ENCODE peak calls at places on chromosomes 13 and 19, in six cellular contexts. L is NB4, E is astrocyte of the spinal cord, R is left ventricle myocardium inferior, C is upper lobe of left lung, F is pancreas. H is an unnamed sample.

GRCh38 chr13:47747901-47748300 is 253.2 kb downstream of the SUCLA2 start:
- DNase-seq in L (no peak), E (no peak), R (no peak), C (no peak), F (no peak), H (no peak)

GRCh38 chr19:50759886-50760285 is 10.4 kb upstream of the GPR32 start:
- DNase-seq in L (peak; percentile 64), E (no peak), R (no peak), C (no peak), F (no peak), H (no peak)

GRCh38 chr19:14113762-14114414 is 3.7 kb downstream of the PRKACA start:
- DNase-seq in L (peak; percentile 49), E (no peak), R (peak; percentile 42), C (no peak), F (peak; percentile 74), H (no peak)

GRCh38 chr13:61414686-61415664 is 674 bp downstream of the PCDH20 start:
- DNase-seq in L (no peak), E (peak; percentile 43), R (peak; percentile 28), C (peak; percentile 88), F (peak; percentile 25), H (no peak)

GRCh38 chr19:40265055-40265762 is 19.9 kb downstream of the AKT2 start:
- DNase-seq in L (no peak), E (no peak), R (peak; percentile 12), C (no peak), F (no peak), H (no peak)

GRCh38 chr19:11142528-11143171 is 12.9 kb downstream of the SPC24 start:
- DNase-seq in L (no peak), E (peak; percentile 96), R (peak; percentile 92), C (peak; percentile 94), F (peak; percentile 88), H (peak; percentile 59)

GRCh38 chr13:28503182-28503980 is 8.5 kb upstream of the FLT1 start:
- DNase-seq in L (no peak), E (no peak), R (no peak), C (no peak), F (no peak), H (no peak)

GRCh38 chr13:20128459-20128927 is 32.4 kb downstream of the GJA3 start:
- DNase-seq in L (peak; percentile 29), E (no peak), R (no peak), C (peak; percentile 81), F (peak; percentile 62), H (no peak)

GRCh38 chr13:98450495-98451167 is 126.3 kb downstream of the STK24 start:
- DNase-seq in L (peak; percentile 24), E (peak; percentile 29), R (peak; percentile 68), C (no peak), F (no peak), H (no peak)

GRCh38 chr13:98377635-98378378 is 199.1 kb downstream of the STK24 start:
- DNase-seq in L (no peak), E (no peak), R (no peak), C (no peak), F (no peak), H (no peak)

GRCh38 chr19:53467503-53468262 is at the start of gene ZNF813:
- DNase-seq in L (peak; percentile 90), E (peak; percentile 81), R (peak; percentile 97), C (peak; percentile 100), F (peak; percentile 96), H (peak; percentile 10)

GRCh38 chr19:53463263-53463662 is 4.3 kb upstream of the ZNF813 start:
- DNase-seq in L (no peak), E (peak; percentile 24), R (peak; percentile 41), C (peak; percentile 37), F (peak; percentile 37), H (no peak)

GRCh38 chr19:53461866-53462265 is 5.7 kb upstream of the ZNF813 start:
- DNase-seq in L (no peak), E (no peak), R (no peak), C (no peak), F (no peak), H (no peak)

GRCh38 chr19:53467138-53467502 is 413 bp upstream of the ZNF813 start:
- DNase-seq in L (no peak), E (no peak), R (peak; percentile 19), C (peak; percentile 74), F (peak; percentile 35), H (no peak)

DNA sequence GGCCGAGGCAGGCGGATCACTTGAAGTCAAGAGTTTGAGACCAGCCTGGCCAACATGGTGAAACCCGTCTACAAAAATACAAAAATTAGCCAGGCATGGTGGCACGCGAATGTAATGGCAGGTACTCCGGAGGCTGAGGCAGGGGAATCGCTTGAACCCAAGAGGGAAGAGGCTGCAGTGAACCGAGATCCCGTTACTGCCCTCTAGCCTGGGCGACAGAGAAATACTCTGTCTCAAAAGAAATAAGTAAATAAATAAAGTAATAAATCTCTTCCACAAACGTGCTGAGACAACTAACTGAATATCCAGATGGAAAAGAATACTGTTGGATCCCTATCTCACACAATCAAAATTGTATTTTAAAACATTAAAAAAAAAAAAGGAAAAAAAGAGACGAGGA is 807 bp upstream of the ZNF813 start:
- DNase-seq in L (no peak), E (no peak), R (no peak), C (no peak), F (no peak), H (no peak)
- H3K4me3 ChIP-seq in L (no peak overlapping the region), E (peak overlapping the region; percentile 88), R (peak overlapping the region; percentile 79), C (peak overlapping the region; percentile 72), F (peak overlapping the region; percentile 71), H (peak overlapping the region; percentile 85)

DNA sequence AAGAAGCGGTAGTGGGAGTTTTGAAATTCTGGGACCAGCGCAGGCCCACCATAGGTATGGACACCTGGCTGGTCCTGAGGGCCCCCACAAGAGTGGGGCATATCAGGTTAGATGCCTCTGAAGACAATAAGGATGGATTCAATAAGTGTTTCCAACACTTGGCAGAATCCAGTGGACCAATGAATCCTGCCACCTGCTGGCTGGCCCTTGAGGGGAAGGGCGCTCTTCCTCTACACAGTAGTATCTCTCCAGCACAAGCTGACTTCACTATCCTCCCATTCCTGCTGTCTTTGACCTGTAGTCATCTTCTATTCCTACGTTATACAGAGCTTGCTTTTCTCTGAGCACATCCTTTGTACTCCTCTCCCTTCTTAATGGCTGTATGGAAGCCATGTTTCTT is 199.7 kb upstream of the TSHZ3 start:
- DNase-seq in L (peak; percentile 14), E (peak; percentile 19), R (peak; percentile 18), C (no peak), F (no peak), H (no peak)
- TF ChIP-seq CTCF in L (peak; percentile 33), E (peak; percentile 56), R (peak; percentile 70), C (no peak), F (no peak), H (peak; percentile 75)

GRCh38 chr19:57321746-57322145 is 1.5 kb downstream of the ZNF543 start:
- DNase-seq in L (peak; percentile 59), E (no peak), R (no peak), C (no peak), F (no peak), H (no peak)
- H3K4me3 ChIP-seq in L (peak overlapping the region; percentile 83), E (peak overlapping the region; percentile 94), R (peak overlapping the region; percentile 94), C (no peak overlapping the region), F (peak overlapping the region; percentile 72), H (peak overlapping the region; percentile 87)

DNA sequence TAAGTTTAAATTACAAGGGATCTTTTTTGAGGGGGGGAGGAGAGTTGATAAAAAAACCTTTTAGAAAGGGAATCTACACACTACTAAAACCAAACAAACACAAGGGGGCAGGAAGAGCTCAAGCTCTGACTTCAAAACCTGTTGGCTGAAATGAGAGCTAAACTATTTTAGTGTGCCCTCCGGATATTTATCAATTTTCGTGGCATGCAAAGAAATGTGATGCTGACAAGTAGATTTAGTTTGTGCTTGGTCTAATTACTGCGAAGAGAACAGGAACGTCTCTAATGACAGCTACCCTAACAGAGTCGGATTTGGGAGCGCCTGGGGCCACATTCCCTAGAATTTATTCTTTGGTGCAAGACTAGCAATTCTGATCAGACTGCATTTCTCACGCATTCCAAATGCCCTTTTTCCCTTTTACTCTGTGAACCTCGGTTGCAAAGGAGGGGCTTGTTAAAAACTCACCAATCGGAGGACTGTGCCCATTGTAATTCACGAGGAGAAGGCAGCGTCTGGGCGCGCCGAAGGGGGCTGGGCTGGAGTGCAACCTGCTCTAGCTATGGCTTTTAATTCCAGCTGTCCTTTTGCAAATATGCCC is 804 bp upstream of the FREM2 start:
- DNase-seq in L (no peak), E (peak; percentile 19), R (no peak), C (peak; percentile 50), F (no peak), H (no peak)
- TF ChIP-seq CTCF in L (no peak), E (peak; percentile 25), R (peak; percentile 52), C (no peak), F (peak; percentile 25), H (no peak)

DNA sequence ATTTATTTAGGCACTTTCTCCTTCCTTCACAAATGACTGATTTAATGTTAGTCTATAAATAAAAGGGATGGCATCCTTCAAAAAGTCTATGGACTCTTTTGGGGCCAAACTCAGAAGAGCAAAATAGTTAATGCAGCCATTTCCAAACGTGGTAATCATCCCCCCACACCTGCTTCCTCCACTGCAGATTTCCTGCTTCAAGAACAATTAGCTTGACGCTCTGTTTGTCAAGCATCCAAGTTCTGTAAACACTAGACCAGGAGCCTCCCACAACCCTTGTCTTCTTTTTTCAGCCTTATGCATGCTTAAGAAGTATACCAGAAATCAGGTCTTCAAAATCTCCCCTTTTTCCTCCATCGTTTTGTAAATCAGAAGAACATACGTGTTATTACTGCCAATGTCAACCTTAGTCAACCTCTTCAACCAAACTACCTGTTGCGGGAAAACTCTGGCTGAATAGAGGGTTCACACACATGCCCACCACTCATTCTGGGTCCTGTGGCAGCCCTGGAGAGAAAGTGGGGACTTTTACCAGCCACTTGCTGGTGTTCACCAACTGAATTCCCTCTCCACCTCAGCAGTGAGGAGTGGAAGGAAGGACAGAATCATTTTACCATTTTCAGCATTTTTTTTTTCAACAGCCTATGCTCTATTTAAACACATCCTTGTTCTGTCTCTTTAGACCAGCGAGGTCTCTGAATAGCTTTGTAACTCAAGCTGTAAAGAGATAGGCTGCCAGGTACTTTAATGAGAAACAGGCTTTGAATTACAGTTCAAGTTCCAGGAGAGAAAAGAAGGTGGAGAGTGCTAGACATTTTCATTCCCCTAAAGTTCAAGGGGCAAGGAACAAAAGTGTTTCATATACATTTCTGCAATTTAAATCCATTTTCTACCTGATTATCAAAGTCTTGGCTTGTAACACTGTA is 39.1 kb downstream of the EFNB2 start:
- DNase-seq in L (no peak), E (no peak), R (no peak), C (no peak), F (no peak), H (no peak)
- H3K4me3 ChIP-seq in L (no peak overlapping the region), E (no peak overlapping the region), R (no peak overlapping the region), C (no peak overlapping the region), F (no peak overlapping the region), H (no peak overlapping the region)

DNA sequence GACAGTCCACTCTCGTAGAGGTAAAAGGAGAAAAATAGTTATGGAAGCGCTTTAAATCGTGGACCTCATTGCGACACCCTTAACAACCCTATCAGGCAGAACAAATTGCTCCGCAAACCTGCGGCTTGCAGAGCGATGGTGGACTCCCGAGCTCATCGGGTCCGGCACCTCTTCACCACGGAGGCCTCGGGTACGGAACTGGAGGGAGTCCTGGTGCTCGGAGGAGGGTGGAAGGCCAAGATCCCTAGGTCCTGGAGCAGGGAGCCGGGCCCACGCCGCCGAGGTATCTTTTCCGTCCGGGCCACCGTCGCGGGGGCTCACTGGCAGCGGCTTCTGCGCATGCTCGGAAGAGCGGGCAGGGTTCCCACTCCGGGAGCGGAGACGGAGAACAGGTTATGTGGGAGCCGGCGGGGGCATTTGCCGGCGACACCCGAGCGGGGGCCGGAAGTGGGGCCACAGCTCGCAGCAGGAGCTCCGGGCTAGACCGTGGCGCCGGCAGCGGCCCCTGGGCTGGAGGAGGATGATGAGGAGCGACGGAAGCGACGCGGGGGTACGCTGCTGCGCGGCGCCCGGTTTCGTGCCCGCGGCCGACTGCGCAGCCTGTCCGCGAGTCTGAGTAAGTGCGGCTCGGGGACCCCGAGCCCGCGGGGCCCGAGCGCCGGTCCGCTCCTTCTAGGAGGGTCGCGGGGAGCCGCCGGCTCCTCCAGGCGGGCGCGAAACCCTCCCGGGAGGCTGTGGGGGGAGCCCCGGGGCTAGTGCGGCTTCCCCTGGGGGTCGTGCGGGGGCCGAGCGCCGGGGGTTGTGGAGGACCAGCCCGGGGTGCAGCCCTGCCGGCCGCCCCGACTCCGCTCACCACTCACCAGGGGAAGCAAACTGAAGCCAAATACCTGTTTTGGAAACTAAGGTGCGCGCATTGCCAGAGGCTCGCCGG is at the start of gene ABHD13:
- DNase-seq in L (peak; percentile 96), E (peak; percentile 94), R (peak; percentile 89), C (peak; percentile 97), F (peak; percentile 93), H (peak; percentile 34)
- TF ChIP-seq CTCF in L (no peak), E (no peak), R (no peak), C (no peak), F (no peak), H (peak; percentile 1)

H was measured in AG04449.